ENCODE peak calls at places on chromosomes 11 and 22, in four cellular contexts. K is iPS-NIHi11; U is GOT3; I is activated CD4-positive, CD25-positive, alpha-beta regulatory T cell. C is an unnamed sample.

GRCh38 chr11:111930472-111930871 is 6.7 kb upstream of the DIXDC1 start:
- DNase-seq in K (no peak), U (no peak), I (no peak), C (no peak)

GRCh38 chr22:31350410-31350863 is 4.3 kb upstream of the PATZ1 start:
- DNase-seq in K (peak; percentile 68), U (no peak), I (no peak), C (no peak)

GRCh38 chr11:111427471-111427912 is 48.4 kb upstream of the POU2AF1 start:
- DNase-seq in K (no peak), U (no peak), I (no peak), C (peak; percentile 46)

GRCh38 chr22:35664955-35665577 is 16.8 kb downstream of the APOL6 start:
- DNase-seq in K (no peak), U (no peak), I (no peak), C (no peak)

GRCh38 chr22:26377170-26377825 is 51.8 kb upstream of the ASPHD2 start:
- DNase-seq in K (peak; percentile 46), U (no peak), I (no peak), C (no peak)

GRCh38 chr22:46292727-46293126 is 3.9 kb upstream of the GTSE1 start:
- DNase-seq in K (no peak), U (no peak), I (no peak), C (no peak)

GRCh38 chr11:124602193-124602592 is 9.0 kb upstream of the PANX3 start:
- DNase-seq in K (no peak), U (peak; percentile 4), I (no peak), C (no peak)

GRCh38 chr22:29979645-29980303 is 96.8 kb downstream of the MTMR3 start:
- DNase-seq in K (no peak), U (no peak), I (no peak), C (no peak)

GRCh38 chr11:13831707-13832106 is 130.8 kb upstream of the SPON1 start:
- DNase-seq in K (no peak), U (no peak), I (no peak), C (no peak)

GRCh38 chr22:28951969-28952521 is 68.7 kb downstream of the ZNRF3 start:
- DNase-seq in K (peak; percentile 50), U (no peak), I (no peak), C (peak; percentile 50)

GRCh38 chr11:3861698-3862097 is 6.2 kb downstream of the STIM1 start:
- DNase-seq in K (peak; percentile 20), U (no peak), I (no peak), C (no peak)